ENCODE peak calls at places on chromosomes 12 and 14, in ten cellular contexts. L is posterior cingulate gyrus; Z is effector memory CD8-positive, alpha-beta T cell; N is hepatic stellate cell; P is psoas muscle; W is memory B cell; F is AG10803; K is H7; U is ACHN; A is GM20000. E is an unnamed sample.

GRCh38 chr12:120790114-120790513 is 64.5 kb downstream of the ACADS start:
- DNase-seq in L (peak; percentile 52), Z (no peak), N (no peak), P (no peak), W (no peak), F (no peak), K (no peak), U (no peak), A (no peak), E (no peak)

GRCh38 chr14:101175731-101176534 is 272.4 kb upstream of the RTL1 start:
- DNase-seq in L (peak; percentile 37), Z (no peak), N (no peak), P (no peak), W (no peak), F (no peak), K (no peak), U (no peak), A (no peak), E (no peak)

GRCh38 chr12:94192506-94192905 is 44.1 kb downstream of the PLXNC1 start:
- DNase-seq in L (no peak), Z (no peak), N (no peak), P (no peak), W (no peak), F (no peak), K (no peak), U (no peak), A (no peak), E (no peak)

GRCh38 chr12:124028560-124028935 is 55.5 kb downstream of the ZNF664 start:
- DNase-seq in L (no peak), Z (no peak), N (no peak), P (no peak), W (no peak), F (no peak), K (no peak), U (no peak), A (no peak), E (no peak)

GRCh38 chr12:110246690-110247339 is 34.2 kb upstream of the ATP2A2 start:
- DNase-seq in L (no peak), Z (no peak), N (no peak), P (no peak), W (no peak), F (no peak), K (no peak), U (no peak), A (no peak), E (peak; percentile 23)

GRCh38 chr14:31926652-31927347 is 150.3 kb upstream of the ARHGAP5 start:
- DNase-seq in L (no peak), Z (no peak), N (no peak), P (no peak), W (no peak), F (no peak), K (no peak), U (no peak), A (no peak), E (no peak)

GRCh38 chr12:46492471-46493351 is 120.1 kb upstream of the SLC38A2 start:
- DNase-seq in L (no peak), Z (no peak), N (no peak), P (no peak), W (no peak), F (peak; percentile 69), K (no peak), U (peak; percentile 63), A (no peak), E (peak; percentile 11)

GRCh38 chr14:53306267-53306721 is 153.2 kb upstream of the DDHD1 start:
- DNase-seq in L (peak; percentile 86), Z (no peak), N (peak; percentile 40), P (peak; percentile 62), W (peak; percentile 16), F (peak; percentile 42), K (peak; percentile 60), U (peak; percentile 39), A (peak; percentile 55), E (peak; percentile 32)

GRCh38 chr14:99971929-99972747 is 93.1 kb upstream of the EVL start:
- DNase-seq in L (peak; percentile 72), Z (no peak), N (peak; percentile 48), P (no peak), W (peak; percentile 6), F (no peak), K (peak; percentile 75), U (no peak), A (peak; percentile 53), E (peak; percentile 61)

GRCh38 chr12:105279460-105280056 is 43.6 kb upstream of the APPL2 start:
- DNase-seq in L (no peak), Z (peak; percentile 38), N (no peak), P (no peak), W (peak; percentile 14), F (no peak), K (peak; percentile 31), U (peak; percentile 54), A (peak; percentile 35), E (no peak)

GRCh38 chr12:92094751-92095161 is 50.9 kb downstream of the BTG1 start:
- DNase-seq in L (no peak), Z (no peak), N (peak; percentile 25), P (no peak), W (no peak), F (peak; percentile 15), K (peak; percentile 49), U (no peak), A (no peak), E (no peak)

GRCh38 chr12:115440438-115440837 is 756.5 kb upstream of the TBX3 start:
- DNase-seq in L (no peak), Z (no peak), N (peak; percentile 35), P (peak; percentile 63), W (no peak), F (peak; percentile 59), K (no peak), U (peak; percentile 63), A (no peak), E (no peak)

GRCh38 chr12:52203126-52203921 is 11.5 kb upstream of the KRT80 start:
- DNase-seq in L (peak; percentile 84), Z (no peak), N (no peak), P (no peak), W (no peak), F (peak; percentile 95), K (peak; percentile 48), U (peak; percentile 78), A (no peak), E (peak; percentile 55)

GRCh38 chr14:100334904-100335303 is 11.8 kb downstream of the SLC25A47 start:
- DNase-seq in L (peak; percentile 84), Z (no peak), N (no peak), P (peak; percentile 26), W (no peak), F (no peak), K (peak; percentile 11), U (no peak), A (no peak), E (no peak)

GRCh38 chr14:68283378-68284123 is 464.0 kb downstream of the RAD51B start:
- DNase-seq in L (no peak), Z (peak; percentile 56), N (no peak), P (peak; percentile 62), W (peak; percentile 58), F (peak; percentile 29), K (no peak), U (no peak), A (peak; percentile 42), E (no peak)

GRCh38 chr12:43880547-43880946 is 44.7 kb downstream of the TMEM117 start:
- DNase-seq in L (no peak), Z (no peak), N (no peak), P (no peak), W (no peak), F (no peak), K (no peak), U (no peak), A (no peak), E (no peak)

GRCh38 chr12:56115329-56115728 is 1.1 kb upstream of the RPL41 start:
- DNase-seq in L (no peak), Z (no peak), N (no peak), P (peak; percentile 59), W (no peak), F (peak; percentile 17), K (no peak), U (no peak), A (no peak), E (peak; percentile 62)

GRCh38 chr14:58796636-58797429 is 159.1 kb downstream of the DACT1 start:
- DNase-seq in L (no peak), Z (no peak), N (no peak), P (no peak), W (no peak), F (no peak), K (no peak), U (no peak), A (peak; percentile 51), E (no peak)

GRCh38 chr12:109020750-109021380 is at the start of gene SVOP:
- DNase-seq in L (peak; percentile 97), Z (peak; percentile 0), N (peak; percentile 76), P (peak; percentile 87), W (no peak), F (peak; percentile 64), K (peak; percentile 89), U (peak; percentile 95), A (peak; percentile 28), E (peak; percentile 97)

GRCh38 chr14:23185046-23185445 is 1.6 kb upstream of the SLC7A8 start:
- DNase-seq in L (no peak), Z (no peak), N (peak; percentile 16), P (no peak), W (no peak), F (no peak), K (no peak), U (no peak), A (no peak), E (no peak)

GRCh38 chr12:91139981-91140659 is 28.8 kb upstream of the LUM start:
- DNase-seq in L (no peak), Z (no peak), N (peak; percentile 7), P (no peak), W (no peak), F (peak; percentile 96), K (no peak), U (no peak), A (no peak), E (no peak)

GRCh38 chr14:24147761-24148428 is 597 bp downstream of the RNF31 start:
- DNase-seq in L (no peak), Z (no peak), N (no peak), P (no peak), W (no peak), F (no peak), K (no peak), U (no peak), A (no peak), E (no peak)

GRCh38 chr12:132006056-132006680 is 56.4 kb downstream of the EP400 start:
- DNase-seq in L (no peak), Z (no peak), N (no peak), P (no peak), W (no peak), F (peak; percentile 72), K (no peak), U (no peak), A (no peak), E (no peak)

GRCh38 chr12:1328385-1328784 is 266.0 kb downstream of the FBXL14 start:
- DNase-seq in L (no peak), Z (no peak), N (no peak), P (no peak), W (no peak), F (no peak), K (no peak), U (no peak), A (no peak), E (no peak)

GRCh38 chr12:56271031-56271430 is 4.3 kb downstream of the COQ10A start:
- DNase-seq in L (no peak), Z (no peak), N (peak; percentile 60), P (no peak), W (no peak), F (peak; percentile 31), K (peak; percentile 73), U (peak; percentile 48), A (no peak), E (peak; percentile 36)

GRCh38 chr12:90027889-90028570 is 319.4 kb upstream of the ATP2B1 start:
- DNase-seq in L (no peak), Z (no peak), N (no peak), P (no peak), W (no peak), F (peak; percentile 30), K (no peak), U (no peak), A (no peak), E (no peak)

GRCh38 chr12:7058163-7058845 is 2.2 kb upstream of the C1S start:
- DNase-seq in L (no peak), Z (no peak), N (no peak), P (no peak), W (no peak), F (no peak), K (no peak), U (no peak), A (no peak), E (no peak)

GRCh38 chr12:55716582-55717396 is 943 bp downstream of the BLOC1S1 start:
- DNase-seq in L (no peak), Z (no peak), N (no peak), P (peak; percentile 58), W (no peak), F (no peak), K (peak; percentile 33), U (no peak), A (no peak), E (no peak)

E was measured in ELF-1.